ENCODE peak calls at places on chromosomes 6 and 20, in nine cellular contexts. W, H, Y, C, X, U, M, E and J are unnamed samples.

GRCh38 chr20:41887500-41887899 is 269.3 kb upstream of the CHD6 start:
- DNase-seq in W (no peak), M (no peak), U (peak; percentile 29), Y (no peak), X (no peak), C (no peak), H (no peak), E (no peak), J (no peak)

GRCh38 chr6:5679696-5680494 is 326.8 kb downstream of the NRN1 start:
- DNase-seq in U (no peak), W (no peak), H (no peak), X (no peak), E (no peak), Y (no peak), C (no peak), M (no peak), J (no peak)

GRCh38 chr6:37308084-37308817 is 45.5 kb upstream of the RNF8 start:
- DNase-seq in X (no peak), Y (no peak), W (no peak), U (no peak), M (no peak), H (no peak), C (no peak), E (no peak), J (peak; percentile 15)

GRCh38 chr20:31569163-31570020 is 35.7 kb upstream of the ID1 start:
- DNase-seq in U (peak; percentile 73), M (peak; percentile 74), Y (peak; percentile 61), C (peak; percentile 84), H (peak; percentile 64), E (peak; percentile 75), X (no peak), W (peak; percentile 66), J (peak; percentile 48)

GRCh38 chr6:71203211-71203610 is 85.4 kb upstream of the OGFRL1 start:
- DNase-seq in C (no peak), M (no peak), X (no peak), Y (no peak), H (no peak), U (no peak), E (no peak), W (no peak), J (no peak)

GRCh38 chr20:12084482-12084881 is 166.8 kb downstream of the BTBD3 start:
- DNase-seq in Y (no peak), U (no peak), E (no peak), M (no peak), W (no peak), X (no peak), H (no peak), C (no peak), J (no peak)

GRCh38 chr6:41442800-41443501 is 103.2 kb upstream of the FOXP4 start:
- DNase-seq in Y (peak; percentile 21), M (peak; percentile 80), W (no peak), U (no peak), H (no peak), X (no peak), C (peak; percentile 47), E (peak; percentile 76), J (peak; percentile 76)

GRCh38 chr6:3797231-3798200 is 46.0 kb upstream of the PXDC1 start:
- DNase-seq in E (no peak), Y (no peak), M (no peak), X (peak; percentile 73), W (no peak), C (no peak), U (peak; percentile 78), H (peak; percentile 55), J (no peak)

GRCh38 chr20:19735446-19735845 is 22.6 kb upstream of the RIN2 start:
- DNase-seq in X (no peak), W (no peak), Y (no peak), H (peak; percentile 86), C (no peak), U (peak; percentile 96), E (no peak), M (peak; percentile 80), J (peak; percentile 19)

GRCh38 chr6:22717906-22718305 is 148.5 kb downstream of the HDGFL1 start:
- DNase-seq in U (no peak), M (no peak), W (no peak), H (no peak), X (no peak), Y (peak; percentile 28), C (no peak), E (no peak), J (no peak)

GRCh38 chr20:62668441-62669027 is 26.2 kb downstream of the SLCO4A1 start:
- DNase-seq in W (peak; percentile 23), E (peak; percentile 64), Y (peak; percentile 78), M (peak; percentile 80), U (peak; percentile 86), X (no peak), H (peak; percentile 72), C (peak; percentile 49), J (peak; percentile 84)

GRCh38 chr6:133613231-133613630 is 275.7 kb upstream of the TCF21 start:
- DNase-seq in U (peak; percentile 17), Y (no peak), H (no peak), E (no peak), X (no peak), W (no peak), M (no peak), C (no peak), J (no peak)

GRCh38 chr20:35226775-35227681 is 538 bp downstream of the MMP24 start:
- DNase-seq in U (peak; percentile 49), E (peak; percentile 74), W (peak; percentile 43), Y (peak; percentile 49), H (peak; percentile 49), M (no peak), C (peak; percentile 69), X (no peak), J (peak; percentile 80)

GRCh38 chr20:20869161-20869560 is 156.7 kb upstream of the RALGAPA2 start:
- DNase-seq in H (no peak), U (no peak), M (no peak), C (no peak), W (no peak), Y (no peak), X (no peak), E (no peak), J (no peak)

GRCh38 chr6:89928604-89929003 is 34.3 kb downstream of the GJA10 start:
- DNase-seq in M (no peak), Y (no peak), W (no peak), U (no peak), X (no peak), C (no peak), E (no peak), H (no peak), J (no peak)

GRCh38 chr6:125300992-125301434 is 754 bp downstream of the HDDC2 start:
- DNase-seq in C (no peak), H (no peak), W (no peak), E (no peak), X (no peak), M (no peak), U (no peak), Y (no peak), J (no peak)

GRCh38 chr6:25620391-25620790 is 31.6 kb upstream of the SCGN start:
- DNase-seq in H (no peak), C (no peak), X (no peak), U (no peak), E (no peak), Y (no peak), W (no peak), M (no peak), J (no peak)

GRCh38 chr6:11236351-11236750 is 3.9 kb upstream of the NEDD9 start:
- DNase-seq in W (peak; percentile 6), U (peak; percentile 26), X (no peak), E (no peak), H (no peak), M (no peak), C (peak; percentile 32), Y (no peak), J (no peak)

GRCh38 chr20:57197352-57198198 is 68.9 kb downstream of the BMP7 start:
- DNase-seq in M (no peak), H (no peak), W (no peak), X (no peak), E (no peak), C (no peak), U (no peak), Y (peak; percentile 68), J (no peak)

GRCh38 chr6:3722211-3722621 is 29.3 kb downstream of the PXDC1 start:
- DNase-seq in W (no peak), E (no peak), M (no peak), Y (no peak), H (no peak), C (no peak), X (peak; percentile 34), U (peak; percentile 76), J (no peak)

GRCh38 chr6:23650676-23651075 is 475.3 kb upstream of the NRSN1 start:
- DNase-seq in U (peak; percentile 60), C (no peak), Y (no peak), X (no peak), H (no peak), W (no peak), M (no peak), E (no peak), J (no peak)

GRCh38 chr6:110319843-110320242 is 38.3 kb downstream of the METTL24 start:
- DNase-seq in E (no peak), Y (no peak), U (no peak), C (no peak), W (no peak), M (no peak), H (no peak), X (no peak), J (no peak)

GRCh38 chr6:50952092-50952932 is 133.6 kb downstream of the TFAP2B start:
- DNase-seq in H (no peak), Y (no peak), U (no peak), W (no peak), C (no peak), X (no peak), E (no peak), M (no peak), J (no peak)

GRCh38 chr6:125197795-125198269 is 44.3 kb downstream of the TPD52L1 start:
- DNase-seq in M (peak; percentile 62), H (peak; percentile 90), X (no peak), C (no peak), W (no peak), E (no peak), U (peak; percentile 66), Y (peak; percentile 87), J (peak; percentile 21)

GRCh38 chr6:56730663-56731529 is 88.2 kb upstream of the DST start:
- DNase-seq in X (peak; percentile 44), M (no peak), H (no peak), U (peak; percentile 74), E (no peak), W (no peak), C (no peak), Y (no peak), J (no peak)